ENCODE peak calls at places on chromosome 16, in four cellular contexts. L is fibroblast of pulmonary artery, V is heart left ventricle, Q is cardiac fibroblast. P is an unnamed sample.

GRCh38 chr16:85898521-85899442 is at the start of gene IRF8:
- DNase-seq in V (peak; percentile 80), L (peak; percentile 57), Q (peak; percentile 52), P (no peak)

GRCh38 chr16:88404769-88405168 is 22.0 kb downstream of the ZNF469 start:
- DNase-seq in V (no peak), Q (no peak), L (no peak), P (no peak)

GRCh38 chr16:66298006-66298405 is 68.5 kb upstream of the CDH5 start:
- DNase-seq in L (no peak), V (no peak), Q (no peak), P (no peak)

GRCh38 chr16:83098536-83098935 is 471.8 kb downstream of the CDH13 start:
- DNase-seq in L (no peak), Q (no peak), V (no peak), P (no peak)

GRCh38 chr16:87824991-87825841 is 44.1 kb downstream of the SLC7A5 start:
- DNase-seq in V (no peak), L (no peak), Q (no peak), P (no peak)

GRCh38 chr16:17555176-17555575 is 84.4 kb upstream of the XYLT1 start:
- DNase-seq in Q (peak; percentile 23), V (no peak), L (peak; percentile 21), P (peak; percentile 92)

GRCh38 chr16:85480727-85481101 is 132.4 kb upstream of the GSE1 start:
- DNase-seq in Q (no peak), V (no peak), L (no peak), P (no peak)

GRCh38 chr16:86033016-86033474 is 134.1 kb downstream of the IRF8 start:
- DNase-seq in V (no peak), L (no peak), Q (no peak), P (no peak)

GRCh38 chr16:5058476-5058875 is 7.3 kb downstream of the C16orf89 start:
- DNase-seq in V (no peak), Q (peak; percentile 30), L (peak; percentile 38), P (no peak)

GRCh38 chr16:71746442-71747046 is 22.0 kb upstream of the PHLPP2 start:
- DNase-seq in L (peak; percentile 64), V (no peak), Q (peak; percentile 67), P (peak; percentile 50)

GRCh38 chr16:73792199-73793108 is 504.2 kb upstream of the PSMD7 start:
- DNase-seq in L (no peak), Q (no peak), V (no peak), P (no peak)

GRCh38 chr16:4624827-4625616 is 396 bp downstream of the MGRN1 start:
- DNase-seq in L (peak; percentile 74), Q (peak; percentile 75), V (peak; percentile 72), P (peak; percentile 72)

GRCh38 chr16:56637814-56638750 is at the start of gene MT1A:
- DNase-seq in Q (peak; percentile 62), V (peak; percentile 79), L (peak; percentile 49), P (peak; percentile 44)

GRCh38 chr16:12802661-12803060 is 1.0 kb downstream of the CPPED1 start:
- DNase-seq in V (no peak), L (no peak), Q (no peak), P (no peak)

GRCh38 chr16:12802048-12802447 is 1.6 kb downstream of the CPPED1 start:
- DNase-seq in L (no peak), V (no peak), Q (no peak), P (no peak)

GRCh38 chr16:12803203-12804093 is at the start of gene CPPED1:
- DNase-seq in L (peak; percentile 95), V (peak; percentile 94), Q (peak; percentile 96), P (peak; percentile 95)

GRCh38 chr16:12805091-12805490 is 1.4 kb upstream of the CPPED1 start:
- DNase-seq in Q (no peak), L (no peak), V (no peak), P (no peak)

GRCh38 chr16:12804395-12804794 is 708 bp upstream of the CPPED1 start:
- DNase-seq in Q (no peak), L (no peak), V (no peak), P (no peak)
- H3K4me3 ChIP-seq in Q (no peak overlapping the region), L (peak overlapping the region; percentile 81), V (peak overlapping the region; percentile 60), P (peak overlapping the region; percentile 97)

DNA sequence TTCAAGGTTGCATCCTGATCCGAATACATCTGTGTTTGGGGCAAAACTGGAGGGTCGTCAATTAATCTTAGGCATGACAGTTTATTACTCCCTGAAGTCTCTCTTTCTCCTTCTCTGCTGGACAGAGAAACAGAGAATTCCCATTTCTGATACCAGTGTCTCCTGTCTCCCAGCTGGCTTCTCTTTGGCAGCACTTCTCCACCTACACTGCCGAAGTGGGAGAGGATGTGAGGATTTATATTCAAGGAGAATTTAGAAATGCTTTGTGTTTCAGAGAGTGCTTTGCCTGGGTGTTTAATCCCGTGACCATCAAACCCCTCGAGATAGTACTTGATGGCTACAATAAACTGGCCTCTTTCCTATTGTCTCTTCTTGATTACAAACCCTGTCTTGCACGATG is 815.3 kb upstream of the RBFOX1 start:
- DNase-seq in L (no peak), V (no peak), Q (no peak), P (no peak)
- TF ChIP-seq CTCF in L (no peak), V (no peak), Q (no peak), P (no peak)

DNA sequence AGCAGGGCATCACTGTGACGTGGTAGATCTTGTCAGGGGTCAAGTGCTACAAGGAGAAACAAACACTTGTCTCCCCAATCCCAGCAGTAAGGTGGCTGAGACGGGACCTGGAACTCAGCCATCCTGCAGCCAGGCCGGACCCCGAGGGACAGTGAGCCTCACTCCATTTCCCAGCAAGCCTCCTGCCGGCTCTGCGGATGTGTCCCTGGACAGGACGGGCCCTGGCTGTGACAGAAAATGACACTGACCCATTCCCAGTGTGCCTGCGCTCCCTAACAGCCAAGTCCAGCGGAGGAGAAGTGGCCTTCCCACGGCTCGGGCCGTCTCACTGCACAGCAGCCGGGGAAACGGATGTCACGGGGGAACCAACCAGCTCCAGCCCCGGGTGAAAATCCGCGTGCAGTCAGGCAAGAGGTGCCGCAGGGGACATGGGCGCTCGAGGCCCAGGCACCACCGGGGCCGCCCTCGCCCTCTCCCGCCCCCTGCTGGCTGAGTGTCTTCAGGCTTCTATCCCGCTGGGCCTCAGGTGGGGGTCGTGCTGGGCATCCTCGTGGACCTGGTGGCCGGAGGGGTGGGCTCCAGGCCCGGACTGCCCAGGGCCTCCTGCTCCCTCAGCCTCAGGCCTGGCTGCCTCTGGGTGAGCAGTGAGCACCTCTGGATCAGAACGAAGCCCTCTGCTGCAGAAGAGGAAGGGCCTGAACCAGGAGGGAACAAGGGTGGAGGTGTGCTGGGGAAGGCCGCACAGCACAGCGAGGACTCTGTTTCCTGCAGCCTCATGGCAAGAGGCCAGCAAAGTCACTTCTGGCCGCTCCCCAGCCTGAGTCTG is 6.7 kb downstream of the HAGHL start:
- DNase-seq in Q (no peak), V (no peak), L (no peak), P (no peak)
- H3K4me3 ChIP-seq in Q (no peak overlapping the region), V (no peak overlapping the region), L (no peak overlapping the region), P (no peak overlapping the region)

DNA sequence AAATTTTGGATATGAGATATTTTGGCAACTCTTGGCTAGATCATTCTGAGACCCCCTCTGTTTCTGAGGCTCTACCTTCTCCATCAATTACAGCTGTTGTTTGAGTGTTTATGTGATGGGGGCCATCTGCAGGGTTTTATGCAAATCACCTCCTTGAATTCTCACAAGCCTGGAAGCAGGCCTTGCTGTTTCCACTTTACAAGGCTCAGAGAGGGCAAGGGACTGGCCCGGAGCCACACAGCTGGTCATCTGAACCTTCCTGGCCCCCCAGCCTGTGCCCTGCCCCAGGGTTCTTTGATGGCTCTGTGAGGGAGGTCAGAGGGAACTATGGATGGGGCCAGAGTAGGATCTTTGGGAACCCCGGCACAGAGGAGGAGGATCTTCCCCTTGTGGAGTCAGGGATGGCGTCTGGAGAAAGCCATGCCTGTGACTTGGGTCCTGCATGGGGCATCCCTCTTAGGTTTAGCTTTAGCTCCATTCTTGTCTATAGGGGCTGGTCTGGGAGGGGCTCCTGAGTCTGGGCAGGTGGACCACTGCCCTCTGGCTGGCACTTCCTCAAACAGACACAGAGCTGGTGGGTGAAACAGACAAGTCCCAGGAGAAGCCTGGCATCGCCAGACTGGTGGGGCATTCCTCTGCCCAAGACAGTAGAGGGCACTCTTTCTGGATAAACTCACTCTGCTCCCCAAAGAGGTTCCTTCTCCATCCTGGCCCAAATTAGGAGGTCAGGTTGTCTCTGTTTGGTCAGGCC is 26.2 kb downstream of the IL21R start:
- DNase-seq in L (no peak), Q (no peak), V (peak; percentile 11), P (no peak)
- TF ChIP-seq CTCF in L (no peak), Q (peak; percentile 11), V (no peak), P (no peak)

DNA sequence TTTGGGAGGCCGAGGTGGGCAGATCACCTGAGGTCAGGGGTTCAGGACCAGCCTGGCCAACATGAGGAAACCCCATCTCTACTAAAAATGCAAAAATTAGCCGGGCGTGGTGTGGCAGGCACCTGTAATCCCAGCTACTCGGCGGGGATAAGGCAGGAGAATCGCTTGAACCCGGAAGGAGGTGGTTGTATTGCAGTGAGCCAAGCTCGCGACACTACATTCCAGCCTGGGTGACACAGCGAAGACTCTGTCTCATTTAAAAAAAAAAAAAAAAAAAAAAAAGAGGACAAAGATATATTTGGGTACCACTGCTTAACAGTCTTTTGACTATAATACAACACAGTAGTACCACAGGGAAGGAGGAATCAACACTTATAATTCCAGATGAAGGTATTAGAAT is 9.2 kb downstream of the CNOT1 start:
- DNase-seq in Q (no peak), V (no peak), L (no peak), P (no peak)
- H3K4me3 ChIP-seq in Q (no peak overlapping the region), V (no peak overlapping the region), L (no peak overlapping the region), P (no peak overlapping the region)

DNA sequence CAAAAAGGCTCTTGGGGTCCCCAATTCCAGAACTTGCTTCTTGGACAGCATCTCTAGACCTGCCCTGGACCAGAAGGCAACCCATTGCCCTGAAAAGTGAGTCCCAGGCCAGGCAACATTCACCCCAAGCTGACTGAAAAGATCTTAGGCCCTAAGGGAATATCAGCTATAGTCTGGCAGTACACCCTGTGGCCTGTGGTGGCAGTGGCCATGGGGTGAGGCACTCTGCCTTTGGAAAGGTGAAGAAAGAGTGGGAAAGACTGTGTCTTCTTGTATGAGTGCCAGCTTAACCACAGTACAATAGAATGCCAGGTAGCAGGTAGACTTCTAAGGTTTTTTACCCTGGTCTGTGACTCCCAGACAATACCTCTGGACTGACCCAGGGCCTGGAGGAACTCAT is 564.5 kb downstream of the CDH8 start:
- DNase-seq in L (no peak), V (no peak), Q (no peak), P (no peak)
- TF ChIP-seq CTCF in L (no peak), V (no peak), Q (no peak), P (no peak)

GRCh38 chr16:30474062-30474452 is 1.5 kb downstream of the ITGAL start:
- DNase-seq in V (no peak), L (no peak), Q (no peak), P (no peak)
- H3K4me3 ChIP-seq in V (no peak overlapping the region), L (no peak overlapping the region), Q (no peak overlapping the region), P (no peak overlapping the region)

GRCh38 chr16:21599158-21599993 is at the start of gene METTL9:
- DNase-seq in V (peak; percentile 95), Q (peak; percentile 97), L (peak; percentile 95), P (peak; percentile 94)
- TF ChIP-seq CTCF in V (no peak), Q (no peak), L (no peak), P (no peak)

P was measured in AG10803.